ENCODE peak calls at places on chromosomes 7 and 10, in nine cellular contexts. U is cardiac fibroblast, C is dorsolateral prefrontal cortex, T is neural crest cell, X is ovary, P is GM06990, Y is foreskin fibroblast, N is GM12865, Q is cardiac muscle cell. J is an unnamed sample.
A peak's percentile ranks its signal among the peaks of the same experiment; 100 is the strongest.

GRCh38 chr10:21989453-21990154 is 13.9 kb downstream of the DNAJC1 start:
- DNase-seq in T (peak; percentile 6), P (peak; percentile 9), N (peak; percentile 75), Q (peak; percentile 90), Y (peak; percentile 33), U (peak; percentile 77), C (peak; percentile 42), X (peak; percentile 62), J (peak; percentile 15)

GRCh38 chr7:8115547-8116402 is 146.2 kb downstream of the ICA1 start:
- DNase-seq in P (peak; percentile 81), Q (no peak), C (no peak), Y (no peak), U (no peak), N (peak; percentile 95), T (no peak), X (no peak), J (no peak)

GRCh38 chr10:70222340-70222794 is 10.9 kb downstream of the PPA1 start:
- DNase-seq in X (no peak), U (no peak), Y (peak; percentile 9), C (no peak), Q (no peak), P (no peak), T (no peak), N (peak; percentile 36), J (no peak)

GRCh38 chr7:98203261-98203963 is 7.8 kb upstream of the BHLHA15 start:
- DNase-seq in P (peak; percentile 77), U (no peak), N (peak; percentile 83), C (no peak), X (no peak), Q (no peak), Y (no peak), T (no peak), J (no peak)

GRCh38 chr10:116238036-116238435 is 35.0 kb downstream of the GFRA1 start:
- DNase-seq in Q (no peak), U (no peak), Y (no peak), N (no peak), X (no peak), T (no peak), C (no peak), P (no peak), J (no peak)

GRCh38 chr7:28858206-28858605 is 99.9 kb downstream of the TRIL start:
- DNase-seq in N (no peak), T (no peak), U (peak; percentile 78), X (no peak), Q (no peak), Y (peak; percentile 73), P (no peak), C (no peak), J (no peak)

GRCh38 chr10:59894114-59894513 is 12.2 kb downstream of the CCDC6 start:
- DNase-seq in N (no peak), T (no peak), P (no peak), Q (peak; percentile 87), C (peak; percentile 87), X (peak; percentile 53), U (peak; percentile 72), Y (peak; percentile 58), J (no peak)

GRCh38 chr10:15548331-15548730 is 171.4 kb downstream of the ITGA8 start:
- DNase-seq in T (no peak), Q (no peak), U (no peak), Y (no peak), C (no peak), X (no peak), N (no peak), P (no peak), J (no peak)

GRCh38 chr10:72682626-72683025 is 9.3 kb upstream of the MCU start:
- DNase-seq in U (no peak), N (no peak), P (no peak), Q (no peak), X (no peak), C (no peak), Y (no peak), T (no peak), J (no peak)

GRCh38 chr7:94396044-94396443 is 1.3 kb downstream of the COL1A2 start:
- DNase-seq in T (no peak), U (peak; percentile 87), C (no peak), N (no peak), Y (no peak), X (no peak), Q (peak; percentile 87), P (no peak), J (no peak)

GRCh38 chr10:79065853-79066252 is 2.9 kb upstream of the ZMIZ1 start:
- DNase-seq in P (no peak), Q (no peak), U (no peak), T (no peak), Y (no peak), C (no peak), X (no peak), N (no peak), J (no peak)

GRCh38 chr10:46264737-46265368 is 21.9 kb upstream of the ANTXRL start:
- DNase-seq in P (no peak), Y (no peak), U (no peak), C (no peak), X (no peak), T (no peak), Q (no peak), N (no peak), J (no peak)

GRCh38 chr7:55965805-55966421 is 1.5 kb downstream of the NIPSNAP2 start:
- DNase-seq in X (no peak), Q (no peak), P (no peak), C (no peak), U (no peak), Y (peak; percentile 73), N (no peak), T (no peak), J (no peak)

GRCh38 chr10:69278446-69278963 is at the start of gene HK1:
- DNase-seq in Y (no peak), P (no peak), U (peak; percentile 43), X (no peak), N (no peak), C (no peak), Q (peak; percentile 90), T (no peak), J (no peak)

GRCh38 chr10:71834343-71834674 is 16.7 kb downstream of the PSAP start:
- DNase-seq in N (no peak), Q (no peak), Y (no peak), X (no peak), T (no peak), C (no peak), U (no peak), P (no peak), J (no peak)

DNA sequence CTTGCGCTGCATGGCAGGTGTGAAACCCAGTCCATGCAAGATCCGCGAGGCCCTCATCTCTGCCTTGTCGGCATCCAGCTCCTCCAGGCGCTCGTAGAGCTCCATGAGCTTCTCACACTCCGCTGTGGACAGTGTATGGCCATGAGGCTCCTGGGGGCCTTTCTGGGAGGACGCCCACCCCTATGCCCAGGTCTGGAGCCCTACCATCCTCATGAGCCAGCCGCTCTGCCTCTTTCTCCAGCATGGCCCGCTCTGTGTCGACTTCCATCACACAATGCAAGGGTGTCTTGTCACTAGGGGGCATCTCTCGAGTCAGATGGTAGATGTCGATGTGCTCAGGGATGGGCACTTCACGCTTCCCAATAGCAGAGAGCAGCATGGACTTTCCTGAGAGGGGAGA is 3.3 kb downstream of the ABCF2 start:
- DNase-seq in C (no peak), U (no peak), P (no peak), Y (no peak), Q (no peak), T (no peak), X (no peak), N (no peak), J (no peak)
- TF ChIP-seq CTCF in C (no peak), U (no peak), P (no peak), Y (no peak), Q (no peak), T (no peak), X (no peak), N (no peak), J (no peak)

GRCh38 chr10:27368706-27369105 is 128.1 kb upstream of the ACBD5 start:
- DNase-seq in Q (no peak), N (no peak), P (no peak), T (no peak), U (no peak), C (no peak), Y (no peak), X (no peak), J (no peak)

GRCh38 chr10:27373566-27374160 is 130.4 kb upstream of the RAB18 start:
- DNase-seq in P (no peak), X (no peak), T (no peak), C (no peak), Y (no peak), Q (no peak), U (no peak), N (no peak), J (no peak)

GRCh38 chr10:27366769-27367168 is 126.2 kb upstream of the ACBD5 start:
- DNase-seq in C (no peak), Q (no peak), N (no peak), U (no peak), X (no peak), P (no peak), Y (no peak), T (no peak), J (no peak)

GRCh38 chr10:27372095-27372494 is 131.5 kb upstream of the ACBD5 start:
- DNase-seq in N (no peak), U (no peak), Y (no peak), Q (no peak), C (no peak), P (no peak), T (no peak), X (no peak), J (no peak)

DNA sequence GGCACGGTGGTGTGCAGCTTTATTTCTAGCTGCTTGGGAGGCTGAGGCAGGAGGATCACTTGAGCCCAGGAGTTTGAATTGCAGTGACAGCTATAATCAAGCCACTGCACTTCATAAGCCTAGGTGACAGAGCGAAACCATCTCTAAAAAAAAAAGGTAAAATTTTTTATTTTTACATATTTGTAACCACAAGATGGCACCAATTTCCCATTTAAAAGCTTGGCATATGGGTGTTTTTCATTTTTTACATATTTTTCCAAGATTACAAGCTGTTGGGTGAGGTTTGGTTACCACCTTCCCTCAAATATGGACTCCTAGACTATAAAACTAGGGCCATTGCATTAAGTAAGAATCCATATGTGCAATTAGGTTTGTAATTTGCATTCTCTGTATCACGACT is 129.2 kb upstream of the ACBD5 start:
- DNase-seq in X (no peak), U (peak; percentile 20), N (no peak), T (no peak), P (no peak), Q (peak; percentile 12), Y (no peak), C (no peak), J (no peak)
- TF ChIP-seq CTCF in X (no peak), U (no peak), N (no peak), T (peak; percentile 62), P (no peak), Q (no peak), Y (peak; percentile 9), C (peak; percentile 56), J (peak; percentile 43)

GRCh38 chr10:80945267-80945880 is 407.7 kb downstream of the SH2D4B start:
- DNase-seq in Y (no peak), X (no peak), N (peak; percentile 61), Q (no peak), P (no peak), T (no peak), C (no peak), U (no peak), J (no peak)
- TF ChIP-seq CTCF in Y (no peak), X (no peak), N (peak; percentile 89), Q (no peak), P (peak; percentile 84), T (peak; percentile 64), C (peak; percentile 56), U (no peak), J (peak; percentile 66)

DNA sequence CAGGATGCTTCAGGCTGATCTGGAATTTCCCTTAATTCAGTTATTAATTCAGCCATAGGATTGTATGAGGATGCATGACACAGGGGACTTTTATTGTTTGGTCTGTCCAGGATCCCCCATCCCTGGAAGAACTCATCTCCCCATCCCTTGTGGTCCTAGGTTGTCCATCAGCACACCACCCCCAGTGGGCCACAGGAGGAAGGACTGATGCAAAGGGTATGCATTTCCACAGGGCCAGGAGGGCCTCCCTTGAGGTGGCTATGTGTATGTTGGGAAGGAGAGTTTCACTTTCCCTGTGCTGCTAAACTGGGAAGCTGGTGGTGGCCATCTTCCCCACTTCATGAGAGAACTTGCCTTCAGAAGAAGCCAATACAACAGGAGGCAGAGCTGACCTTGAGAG is 44.6 kb upstream of the GRB10 start:
- DNase-seq in Y (no peak), Q (no peak), U (no peak), C (no peak), X (no peak), T (no peak), P (no peak), N (no peak), J (no peak)
- TF ChIP-seq CTCF in Y (no peak), Q (no peak), U (no peak), C (no peak), X (no peak), T (no peak), P (no peak), N (no peak), J (no peak)

J was measured in progenitor cell of endocrine pancreas.